ENCODE peak calls at places on chromosomes 7 and 10, in ten cellular contexts. F is MM.1S, T is colonic mucosa, X is stomach, C is IMR-90, J is heart right ventricle, I is tibial nerve, B is suprapubic skin, E is heart left ventricle, N is DND-41. M is an unnamed sample. For H3K27me3, the result is how much of the 10 kb centered on the place peaks cover.

GRCh38 chr10:24462889-24463552 is 254.1 kb downstream of the KIAA1217 start:
- DNase-seq in F (no peak), T (no peak), X (no peak), C (no peak), J (no peak), I (no peak), B (no peak), E (no peak), N (no peak), M (no peak)

GRCh38 chr7:154546946-154547587 is 455.9 kb downstream of the PAXIP1 start:
- DNase-seq in F (no peak), T (no peak), X (no peak), C (no peak), J (no peak), I (no peak), B (no peak), E (no peak), N (no peak), M (no peak)

GRCh38 chr7:64992971-64993370 is 2.1 kb upstream of the ZNF117 start:
- DNase-seq in F (no peak), T (no peak), X (no peak), C (no peak), J (no peak), I (no peak), B (no peak), E (no peak), N (no peak), M (peak)

GRCh38 chr7:152158801-152159587 is 133.5 kb downstream of the GALNT11 start:
- DNase-seq in F (peak), T (no peak), X (no peak), C (no peak), J (no peak), I (no peak), B (no peak), E (no peak), N (no peak), M (peak)

GRCh38 chr7:70693300-70693689 is 438.6 kb upstream of the GALNT17 start:
- DNase-seq in F (no peak), T (peak), X (no peak), C (no peak), J (peak), I (peak), B (no peak), E (no peak), N (no peak), M (no peak)

GRCh38 chr7:82678716-82679115 is 235.1 kb upstream of the CACNA2D1 start:
- DNase-seq in F (peak), T (no peak), X (no peak), C (no peak), J (no peak), I (no peak), B (no peak), E (no peak), N (peak), M (no peak)

GRCh38 chr10:4121531-4122380 is 336.7 kb upstream of the KLF6 start:
- DNase-seq in F (peak), T (no peak), X (peak), C (no peak), J (no peak), I (no peak), B (no peak), E (no peak), N (no peak), M (no peak)

GRCh38 chr10:14302035-14302434 is 28.7 kb downstream of the FRMD4A start:
- DNase-seq in F (no peak), T (no peak), X (no peak), C (peak), J (no peak), I (no peak), B (no peak), E (no peak), N (no peak), M (peak)

GRCh38 chr7:28587211-28587610 is 174.9 kb downstream of the CREB5 start:
- DNase-seq in F (no peak), T (no peak), X (no peak), C (peak), J (no peak), I (no peak), B (no peak), E (no peak), N (no peak), M (peak)

GRCh38 chr10:46282460-46283216 is 4.2 kb upstream of the ANTXRL start:
- DNase-seq in F (peak), T (peak), X (peak), C (peak), J (peak), I (peak), B (peak), E (peak), N (peak), M (peak)

GRCh38 chr7:139321071-139321745 is 19.9 kb upstream of the FMC1 start:
- DNase-seq in F (no peak), T (no peak), X (no peak), C (peak), J (no peak), I (no peak), B (no peak), E (no peak), N (no peak), M (peak)

GRCh38 chr10:6211341-6212265 is 8.9 kb downstream of the PFKFB3 start:
- DNase-seq in F (no peak), T (no peak), X (no peak), C (peak), J (no peak), I (no peak), B (no peak), E (no peak), N (no peak), M (no peak)

GRCh38 chr7:132783824-132784223 is 207.6 kb upstream of the PLXNA4 start:
- DNase-seq in F (no peak), T (no peak), X (no peak), C (peak), J (no peak), I (no peak), B (no peak), E (no peak), N (no peak), M (peak)

GRCh38 chr7:101564778-101565211 is 64.3 kb downstream of the MYL10 start:
- DNase-seq in F (no peak), T (peak), X (peak), C (no peak), J (no peak), I (no peak), B (peak), E (peak), N (no peak), M (peak)

GRCh38 chr7:41268874-41269273 is 434.0 kb downstream of the INHBA start:
- DNase-seq in F (no peak), T (no peak), X (no peak), C (peak), J (no peak), I (no peak), B (no peak), E (no peak), N (no peak), M (no peak)

GRCh38 chr7:98826811-98827231 is 43.0 kb downstream of the TMEM130 start:
- DNase-seq in F (peak), T (no peak), X (peak), C (no peak), J (peak), I (no peak), B (no peak), E (peak), N (no peak), M (no peak)

GRCh38 chr10:76868088-76868949 is 769.3 kb downstream of the KCNMA1 start:
- DNase-seq in F (no peak), T (no peak), X (no peak), C (no peak), J (no peak), I (peak), B (no peak), E (no peak), N (no peak), M (no peak)

GRCh38 chr7:50826371-50827172 is 43.9 kb upstream of the GRB10 start:
- DNase-seq in F (no peak), T (peak), X (no peak), C (peak), J (no peak), I (no peak), B (no peak), E (no peak), N (no peak), M (peak)

GRCh38 chr10:125127986-125128385 is 32.4 kb downstream of the CTBP2 start:
- DNase-seq in F (no peak), T (no peak), X (no peak), C (no peak), J (no peak), I (no peak), B (no peak), E (no peak), N (no peak), M (no peak)

GRCh38 chr10:120997313-120998102 is 146.3 kb downstream of the WDR11 start:
- DNase-seq in F (no peak), T (no peak), X (no peak), C (no peak), J (no peak), I (no peak), B (no peak), E (no peak), N (no peak), M (no peak)

GRCh38 chr7:47887016-47887640 is 61.1 kb downstream of the PKD1L1 start:
- DNase-seq in F (no peak), T (no peak), X (no peak), C (no peak), J (no peak), I (no peak), B (no peak), E (no peak), N (no peak), M (no peak)

GRCh38 chr10:47353351-47353750 is 5.2 kb downstream of the RBP3 start:
- DNase-seq in F (no peak), T (no peak), X (no peak), C (no peak), J (no peak), I (no peak), B (peak), E (no peak), N (no peak), M (no peak)

GRCh38 chr7:84510501-84510900 is 315.9 kb upstream of the SEMA3A start:
- DNase-seq in F (no peak), T (no peak), X (no peak), C (peak), J (no peak), I (no peak), B (no peak), E (no peak), N (no peak), M (peak)

GRCh38 chr7:141045126-141045841 is 28.6 kb upstream of the TMEM178B start:
- DNase-seq in F (no peak), T (no peak), X (no peak), C (peak), J (no peak), I (no peak), B (no peak), E (no peak), N (no peak), M (no peak)

GRCh38 chr10:71216751-71217265 is 4.4 kb downstream of the UNC5B start:
- DNase-seq in F (no peak), T (no peak), X (peak), C (no peak), J (no peak), I (no peak), B (no peak), E (peak), N (no peak), M (no peak)

GRCh38 chr7:39810204-39810642 is 139.8 kb upstream of the CDK13 start:
- DNase-seq in F (no peak), T (no peak), X (no peak), C (no peak), J (no peak), I (no peak), B (no peak), E (no peak), N (no peak), M (peak)

GRCh38 chr7:80900583-80901576 is 18.0 kb downstream of the SEMA3C start:
- DNase-seq in F (no peak), T (peak), X (no peak), C (peak), J (no peak), I (peak), B (no peak), E (no peak), N (no peak), M (peak)

GRCh38 chr7:94748371-94748770 is 92.4 kb upstream of the SGCE start:
- DNase-seq in F (no peak), T (no peak), X (no peak), C (no peak), J (no peak), I (no peak), B (no peak), E (no peak), N (no peak), M (peak)

GRCh38 chr10:69879628-69880257 is 78.0 kb downstream of the COL13A1 start:
- DNase-seq in F (no peak), T (no peak), X (no peak), C (no peak), J (no peak), I (no peak), B (no peak), E (no peak), N (no peak), M (no peak)

GRCh38 chr7:24913791-24914464 is 66.0 kb downstream of the OSBPL3 start:
- DNase-seq in F (no peak), T (no peak), X (no peak), C (no peak), J (no peak), I (no peak), B (no peak), E (no peak), N (no peak), M (no peak)

GRCh38 chr7:37442268-37442667 is 6.4 kb downstream of the ELMO1 start:
- DNase-seq in F (no peak), T (no peak), X (no peak), C (no peak), J (no peak), I (no peak), B (no peak), E (no peak), N (no peak), M (no peak)

GRCh38 chr10:114315566-114316420 is 76.7 kb downstream of the VWA2 start:
- DNase-seq in F (no peak), T (no peak), X (no peak), C (no peak), J (no peak), I (no peak), B (peak), E (no peak), N (no peak), M (no peak)
- TF ChIP-seq CTCF in F (no peak), T (no peak), X (no peak), C (no peak), J (no peak), I (no peak), B (no peak), E (no peak), N (no peak), M (no peak)

GRCh38 chr10:117539903-117540639 is 2.5 kb upstream of the EMX2 start:
- DNase-seq in F (no peak), T (no peak), X (no peak), C (no peak), J (no peak), I (no peak), B (no peak), E (no peak), N (no peak), M (no peak)
- H3K27me3 ChIP-seq in F (under half), T (half or more), X (half or more), C (half or more), J (half or more), I (under half), B (half or more), E (half or more), N (under half), M (half or more)

GRCh38 chr10:21171936-21172773 is 275.0 kb upstream of the NEBL start:
- DNase-seq in F (no peak), T (peak), X (peak), C (no peak), J (no peak), I (no peak), B (no peak), E (no peak), N (no peak), M (no peak)

GRCh38 chr10:21173433-21173963 is 276.4 kb upstream of the NEBL start:
- DNase-seq in F (no peak), T (peak), X (no peak), C (no peak), J (no peak), I (no peak), B (peak), E (no peak), N (no peak), M (no peak)

GRCh38 chr10:21171197-21171935 is 274.3 kb upstream of the NEBL start:
- DNase-seq in F (no peak), T (no peak), X (no peak), C (no peak), J (no peak), I (no peak), B (no peak), E (no peak), N (no peak), M (no peak)

GRCh38 chr10:21173964-21174669 is 277.0 kb upstream of the NEBL start:
- DNase-seq in F (peak), T (peak), X (peak), C (no peak), J (peak), I (no peak), B (peak), E (peak), N (no peak), M (peak)

DNA sequence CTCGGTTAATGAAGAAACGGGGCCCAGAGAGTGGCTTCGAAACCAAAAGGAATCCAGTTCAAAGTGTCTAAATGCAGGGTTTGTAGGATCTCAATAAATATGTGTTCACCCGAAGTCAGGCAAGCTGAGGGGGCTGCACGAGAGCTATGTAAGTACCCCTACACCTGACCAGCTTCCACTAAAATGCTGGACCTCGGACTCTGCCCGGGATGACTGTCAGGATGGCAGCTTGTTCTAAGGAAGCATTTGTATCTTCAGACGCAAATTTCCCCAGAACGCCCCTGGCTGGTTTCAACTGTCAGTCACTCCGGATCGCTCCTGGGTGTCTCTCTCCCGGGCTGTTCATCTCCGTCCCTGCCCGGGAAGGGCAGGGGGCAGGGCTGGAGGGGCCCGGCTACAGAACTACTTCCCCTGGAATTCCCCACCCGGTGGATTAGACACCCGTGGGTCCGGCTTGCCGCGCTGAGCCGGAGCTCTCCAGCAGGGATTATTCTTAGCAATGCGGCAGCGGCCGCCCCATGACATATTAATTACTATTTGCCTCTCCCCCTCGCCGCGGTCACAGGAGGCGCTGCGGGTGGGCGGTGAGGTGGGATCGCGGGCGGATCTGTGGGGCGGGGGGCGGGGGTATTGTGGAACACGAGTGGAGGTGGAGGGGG is 275.8 kb upstream of the NEBL start:
- DNase-seq in F (no peak), T (peak), X (peak), C (no peak), J (no peak), I (peak), B (no peak), E (no peak), N (no peak), M (no peak)
- H3K4me3 ChIP-seq in F (peak), T (peak), X (peak), C (no peak), J (peak), I (peak), B (peak), E (peak), N (no peak), M (peak)

GRCh38 chr7:6162331-6162620 is 110.1 kb downstream of the CYTH3 start:
- DNase-seq in F (no peak), T (no peak), X (no peak), C (no peak), J (peak), I (peak), B (peak), E (peak), N (no peak), M (no peak)

GRCh38 chr7:6162650-6163366 is 109.6 kb downstream of the CYTH3 start:
- DNase-seq in F (peak), T (no peak), X (no peak), C (no peak), J (no peak), I (no peak), B (no peak), E (no peak), N (no peak), M (no peak)

GRCh38 chr7:6164491-6164890 is 107.9 kb downstream of the CYTH3 start:
- DNase-seq in F (no peak), T (no peak), X (no peak), C (no peak), J (peak), I (no peak), B (no peak), E (peak), N (no peak), M (no peak)

GRCh38 chr7:6164010-6164409 is 108.4 kb downstream of the CYTH3 start:
- DNase-seq in F (no peak), T (no peak), X (no peak), C (no peak), J (no peak), I (no peak), B (no peak), E (no peak), N (no peak), M (no peak)

DNA sequence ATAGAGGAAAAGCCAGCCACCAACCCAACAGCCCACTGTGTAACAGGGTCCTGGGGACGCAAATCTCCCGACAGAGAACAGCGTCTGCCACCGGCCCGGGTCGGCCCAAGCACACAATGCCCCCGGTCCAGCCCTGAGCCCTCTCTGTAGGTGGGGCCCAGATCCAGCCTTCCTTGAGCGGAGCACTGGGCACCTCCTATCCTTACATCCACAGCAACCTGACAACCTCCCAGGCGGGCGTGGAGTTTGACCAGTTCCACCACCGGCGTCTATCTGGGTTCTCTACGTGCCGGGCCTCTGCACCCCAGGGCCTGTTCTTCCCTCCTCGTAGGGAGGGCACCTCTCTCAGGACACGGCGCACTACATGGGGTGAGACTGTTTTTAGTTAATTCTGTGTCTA is 109.0 kb downstream of the CYTH3 start:
- DNase-seq in F (no peak), T (no peak), X (no peak), C (no peak), J (no peak), I (no peak), B (no peak), E (no peak), N (no peak), M (no peak)
- TF ChIP-seq CTCF in F (no peak), T (no peak), X (no peak), C (no peak), J (no peak), I (no peak), B (no peak), E (no peak), N (no peak), M (no peak)

DNA sequence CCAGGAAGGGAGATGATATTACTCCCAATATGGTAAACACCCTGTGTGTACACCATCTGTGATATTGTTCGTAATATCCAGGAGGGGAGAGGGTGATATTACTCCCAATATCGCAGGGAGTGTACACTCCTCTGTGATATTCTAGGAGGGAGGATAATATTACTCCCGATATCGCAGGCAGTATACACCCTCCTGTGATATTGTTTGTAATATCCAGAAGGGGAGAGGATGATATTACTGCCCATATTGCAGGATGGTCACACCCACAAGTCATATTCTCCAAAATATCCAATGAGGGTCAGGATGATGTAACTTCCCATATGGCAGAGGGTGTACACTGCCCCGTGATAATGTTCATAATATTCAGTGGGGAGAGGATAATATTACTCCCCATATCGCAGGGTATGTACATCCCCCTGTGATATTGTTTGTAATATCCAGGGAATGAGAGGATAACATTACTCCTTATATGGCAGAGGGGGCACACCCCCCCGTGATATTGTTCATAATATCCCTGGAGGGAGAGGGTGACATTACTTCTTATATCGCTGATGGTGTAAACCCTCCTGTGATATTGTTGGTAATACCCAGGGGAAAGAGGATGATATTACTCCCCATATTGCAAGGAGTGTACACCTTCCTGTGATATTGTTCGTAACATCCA is 17.1 kb downstream of the AZGP1 start:
- DNase-seq in F (no peak), T (no peak), X (no peak), C (no peak), J (no peak), I (no peak), B (no peak), E (no peak), N (no peak), M (no peak)
- H3K27me3 ChIP-seq in F (half or more), T (under half), X (half or more), C (under half), J (half or more), I (under half), B (under half), E (half or more), N (under half), M (under half)

GRCh38 chr10:43105119-43105792 is 28.4 kb downstream of the RET start:
- DNase-seq in F (peak), T (peak), X (peak), C (peak), J (peak), I (peak), B (peak), E (peak), N (peak), M (peak)
- H3K4me3 ChIP-seq in F (peak), T (peak), X (peak), C (peak), J (peak), I (peak), B (peak), E (peak), N (peak), M (peak)

M was measured in bronchial epithelial cell.